ENCODE peak calls at places on chromosomes 6 and 20, in four cellular contexts. X is testis, W is Peyer's patch, I is body of pancreas. Z is an unnamed sample.

GRCh38 chr6:28747631-28748157 is 176.1 kb downstream of the TRIM27 start:
- DNase-seq in W (no peak), I (no peak), X (peak; percentile 29), Z (no peak)

GRCh38 chr6:149045404-149045803 is 272.1 kb upstream of the TAB2 start:
- DNase-seq in W (no peak), I (no peak), X (no peak), Z (peak; percentile 23)

GRCh38 chr6:322940-323729 is 30.8 kb downstream of the DUSP22 start:
- DNase-seq in I (no peak), W (no peak), X (no peak), Z (no peak)

GRCh38 chr20:52761867-52762266 is 210.3 kb upstream of the TSHZ2 start:
- DNase-seq in W (no peak), X (no peak), I (no peak), Z (no peak)

GRCh38 chr20:15767636-15768369 is 805.4 kb downstream of the KIF16B start:
- DNase-seq in I (no peak), W (no peak), X (no peak), Z (no peak)

GRCh38 chr6:37830225-37830624 is 10.7 kb downstream of the ZFAND3 start:
- DNase-seq in I (no peak), X (no peak), W (no peak), Z (no peak)

GRCh38 chr20:58198384-58198783 is 30.1 kb downstream of the ANKRD60 start:
- DNase-seq in I (no peak), W (no peak), X (no peak), Z (no peak)

GRCh38 chr6:147001621-147002020 is 202.6 kb upstream of the STXBP5 start:
- DNase-seq in X (no peak), I (no peak), W (no peak), Z (no peak)

GRCh38 chr20:62741191-62741676 is 32.6 kb downstream of the NTSR1 start:
- DNase-seq in W (no peak), X (no peak), I (peak; percentile 1), Z (peak; percentile 33)

GRCh38 chr20:10754809-10755208 is 81.0 kb upstream of the JAG1 start:
- DNase-seq in W (no peak), X (no peak), I (no peak), Z (no peak)

GRCh38 chr20:25204550-25205276 is 9.2 kb downstream of the ENTPD6 start:
- DNase-seq in X (no peak), I (no peak), W (no peak), Z (no peak)

GRCh38 chr20:33438481-33438880 is 5.1 kb downstream of the SNTA1 start:
- DNase-seq in X (no peak), I (no peak), W (no peak), Z (no peak)

GRCh38 chr20:48530957-48531356 is 296.8 kb downstream of the PREX1 start:
- DNase-seq in X (no peak), W (no peak), I (no peak), Z (no peak)

GRCh38 chr6:154791561-154792317 is 58.5 kb downstream of the SCAF8 start:
- DNase-seq in I (no peak), X (no peak), W (no peak), Z (no peak)

GRCh38 chr6:47727391-47727790 is 29.0 kb downstream of the ADGRF4 start:
- DNase-seq in X (no peak), I (no peak), W (no peak), Z (no peak)

GRCh38 chr20:49945306-49945700 is 9.1 kb downstream of the RNF114 start:
- DNase-seq in I (no peak), W (no peak), X (no peak), Z (no peak)

GRCh38 chr20:49942942-49943341 is 6.7 kb downstream of the RNF114 start:
- DNase-seq in X (no peak), I (no peak), W (no peak), Z (no peak)

GRCh38 chr20:49941456-49941855 is 5.3 kb downstream of the RNF114 start:
- DNase-seq in W (no peak), I (no peak), X (no peak), Z (no peak)

GRCh38 chr20:49945701-49946477 is 9.7 kb downstream of the RNF114 start:
- DNase-seq in W (no peak), I (no peak), X (no peak), Z (no peak)

DNA sequence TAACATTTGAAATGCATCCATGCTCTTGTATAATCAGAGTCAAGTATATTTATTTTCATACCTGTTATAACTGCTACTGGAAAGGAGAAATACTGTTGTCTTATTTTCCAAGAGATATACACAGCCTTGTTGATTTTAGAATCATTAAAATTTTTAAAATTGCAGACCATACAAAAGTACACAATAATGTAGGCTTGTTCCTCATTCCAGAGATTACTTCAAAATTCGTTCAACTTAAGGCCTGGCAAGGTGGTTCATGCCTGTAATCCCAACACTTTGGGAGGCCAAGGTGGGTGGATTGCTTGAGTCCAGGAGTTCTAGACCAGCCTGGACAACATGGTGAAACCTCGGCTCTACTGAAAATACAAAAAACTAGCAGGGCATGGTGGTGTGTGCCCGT is 6.1 kb downstream of the RNF114 start:
- DNase-seq in W (no peak), I (no peak), X (no peak), Z (no peak)
- H3K27ac ChIP-seq in W (no peak overlapping the region), I (peak overlapping the region; percentile 30), X (no peak overlapping the region), Z (no peak overlapping the region)

DNA sequence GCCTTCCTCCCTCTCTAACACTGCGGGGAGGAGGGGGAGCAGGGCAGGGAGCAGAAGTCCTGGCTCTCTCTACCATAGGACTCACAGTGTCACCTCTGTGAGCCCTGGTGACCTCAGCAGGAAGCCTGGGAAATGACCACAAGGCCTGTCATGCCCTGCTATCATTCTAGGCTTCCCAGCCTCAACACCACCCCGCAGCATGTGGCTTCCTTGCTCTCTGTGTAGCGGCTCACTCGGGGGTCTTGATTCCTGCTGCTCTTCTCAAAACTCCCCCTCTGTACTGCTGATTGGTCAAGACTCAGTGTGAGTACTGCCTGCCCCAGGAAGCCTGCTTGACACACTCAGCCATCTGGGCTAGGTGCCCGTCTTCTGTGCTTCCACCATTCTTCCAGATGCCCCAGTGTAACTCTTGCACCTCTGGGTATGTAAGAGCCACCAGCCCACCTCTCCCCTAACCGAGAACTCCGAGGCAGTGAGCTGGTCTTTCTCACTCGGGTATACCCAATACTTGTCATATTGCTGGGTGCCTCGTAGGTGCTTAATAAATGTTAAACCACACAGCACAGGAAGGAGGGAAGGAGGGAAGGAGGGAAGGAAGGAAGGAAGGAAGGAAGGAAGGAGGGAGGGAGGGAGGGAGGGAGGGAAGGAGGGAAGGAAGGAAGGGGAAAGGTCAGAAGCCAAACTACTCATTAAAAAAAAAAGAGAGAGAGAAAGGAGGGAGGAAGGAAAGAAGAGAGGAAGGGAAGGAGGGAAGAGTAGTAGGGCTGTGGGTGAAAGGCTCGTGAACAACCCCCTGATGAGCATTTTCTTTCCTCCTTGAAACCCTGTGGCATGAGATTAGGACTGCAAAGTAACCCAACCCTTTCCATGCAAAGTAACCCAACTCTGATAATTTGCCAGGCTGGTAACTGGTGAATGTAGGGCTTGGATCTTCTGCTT is 5.0 kb downstream of the MDFI start:
- DNase-seq in I (no peak), X (no peak), W (no peak), Z (no peak)
- H3K4me1 ChIP-seq in I (peaks cover 7% of the 10 kb centered on the region), X (peaks cover 10% of the 10 kb centered on the region), W (no peaks in the 10 kb centered on the region), Z (no peaks in the 10 kb centered on the region)

DNA sequence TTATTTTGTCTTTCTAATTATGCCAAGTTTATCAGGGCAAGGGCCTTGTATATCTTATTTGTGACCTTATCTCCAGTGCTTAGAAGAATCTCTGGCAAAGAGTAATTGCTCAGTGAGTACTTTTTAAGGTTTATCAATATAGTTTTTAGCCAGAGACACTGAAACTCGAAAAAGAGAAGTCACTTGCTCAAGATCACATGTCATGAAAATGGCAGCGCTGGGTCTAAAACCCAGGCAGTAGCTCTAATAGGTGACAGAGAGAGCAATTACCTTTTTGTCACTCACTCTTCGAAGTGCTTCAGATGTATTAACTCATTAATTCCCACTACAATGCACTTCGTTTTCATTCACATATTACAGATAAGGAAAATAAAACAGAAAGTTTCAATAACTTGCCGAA is 667.5 kb downstream of the DOK5 start:
- DNase-seq in X (no peak), W (no peak), I (no peak), Z (no peak)
- H3K9me3 ChIP-seq in X (no peaks in the 10 kb centered on the region), W (no peaks in the 10 kb centered on the region), I (no peaks in the 10 kb centered on the region), Z (no peaks in the 10 kb centered on the region)

GRCh38 chr6:2749972-2750600 is 636 bp downstream of the MYLK4 start:
- DNase-seq in X (peak; percentile 77), W (peak; percentile 38), I (peak; percentile 74), Z (peak; percentile 56)

GRCh38 chr6:2753116-2753489 is 2.4 kb upstream of the MYLK4 start:
- DNase-seq in X (no peak), W (no peak), I (no peak), Z (no peak)

GRCh38 chr6:2750832-2751231 is at the start of gene MYLK4:
- DNase-seq in W (no peak), I (no peak), X (no peak), Z (no peak)

GRCh38 chr6:2752477-2753115 is 1.9 kb upstream of the MYLK4 start:
- DNase-seq in I (no peak), X (no peak), W (no peak), Z (no peak)

DNA sequence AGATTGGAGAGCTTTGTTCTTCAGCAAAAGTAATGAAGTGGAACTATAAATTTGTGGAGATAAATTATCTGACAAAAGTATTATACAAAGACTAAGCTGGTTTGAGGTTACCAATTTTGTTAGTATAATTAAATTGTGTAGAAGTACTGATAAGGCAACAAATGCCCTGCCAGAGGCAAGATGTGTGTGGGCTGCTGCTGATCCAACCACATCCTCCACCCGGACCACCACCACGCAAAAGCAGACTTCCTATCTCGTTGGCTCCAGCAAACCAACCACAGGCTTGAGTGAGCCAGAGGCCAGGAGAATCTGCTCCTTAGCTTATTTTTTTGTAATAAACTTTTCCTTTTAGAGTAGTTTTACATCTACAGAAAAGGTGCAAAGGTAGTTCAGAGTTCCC is 1.1 kb upstream of the MYLK4 start:
- DNase-seq in I (no peak), X (no peak), W (no peak), Z (no peak)
- H3K27ac ChIP-seq in I (no peak overlapping the region), X (no peak overlapping the region), W (no peak overlapping the region), Z (no peak overlapping the region)

DNA sequence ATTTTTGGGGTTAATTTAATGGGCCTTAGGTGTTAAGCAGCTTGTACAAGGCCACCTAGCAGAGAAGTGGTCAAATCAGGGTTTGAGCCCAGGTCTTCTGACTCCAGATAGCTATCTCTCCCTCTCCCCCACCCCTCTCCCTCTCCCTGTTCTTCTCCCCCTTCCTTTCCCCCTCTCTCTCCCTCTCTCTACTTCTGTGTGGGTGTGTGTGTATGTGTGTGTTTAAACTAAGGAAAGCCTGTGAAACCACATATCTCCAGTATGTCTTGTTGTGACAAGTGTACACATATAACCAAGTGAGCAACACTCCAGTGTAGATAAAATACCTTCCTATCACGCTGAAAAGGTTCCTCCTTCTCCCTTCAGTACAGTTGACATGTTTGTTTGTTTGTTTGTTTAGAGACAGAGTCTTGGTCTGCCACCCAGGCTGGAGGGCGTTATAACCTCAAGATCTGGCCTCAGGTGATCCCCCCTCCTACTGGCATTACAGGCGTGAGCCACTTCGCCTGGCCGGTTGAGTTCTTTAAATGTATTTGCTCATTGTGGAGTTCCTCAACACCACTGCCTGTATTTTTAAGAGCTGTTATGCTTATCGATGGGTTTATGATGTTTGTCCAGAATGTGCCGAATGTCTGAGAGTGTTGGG is 140.4 kb downstream of the JARID2 start:
- DNase-seq in I (no peak), X (no peak), W (no peak), Z (no peak)
- H3K4me1 ChIP-seq in I (peaks cover 22% of the 10 kb centered on the region), X (peaks cover 15% of the 10 kb centered on the region), W (no peaks in the 10 kb centered on the region), Z (peaks cover 39% of the 10 kb centered on the region)

GRCh38 chr6:73109659-73110058 is 115.6 kb downstream of the KHDC1L start:
- DNase-seq in I (no peak), X (no peak), W (no peak), Z (no peak)
- H3K9me3 ChIP-seq in I (no peaks in the 10 kb centered on the region), X (no peaks in the 10 kb centered on the region), W (no peaks in the 10 kb centered on the region), Z (no peaks in the 10 kb centered on the region)

GRCh38 chr6:43990627-43991619 is 136.3 kb downstream of the MRPL14 start:
- DNase-seq in I (peak; percentile 63), X (peak; percentile 43), W (no peak), Z (no peak)
- H3K27ac ChIP-seq in I (peak overlapping the region; percentile 63), X (no peak overlapping the region), W (no peak overlapping the region), Z (no peak overlapping the region)

Z was measured in CD4-positive, alpha-beta memory T cell.